ENCODE peak calls at places on chromosomes 6 and 20, in nine cellular contexts. L is transverse colon; O is upper lobe of right lung; X is CD8-positive, alpha-beta T cell; R is cardiac muscle cell; P is upper lobe of left lung; V is tibial artery; C is left ventricle myocardium inferior; K is GM23338. G is an unnamed sample. For H3K36me3, the result is how much of the 10 kb centered on the place peaks cover.

GRCh38 chr6:33073431-33073871 is at the start of gene HLA-DPA1:
- DNase-seq in C (no peak), P (no peak), O (no peak), K (peak), X (no peak), L (peak), R (peak), V (peak), G (peak)

GRCh38 chr20:1810926-1811620 is 84.1 kb upstream of the SIRPA start:
- DNase-seq in R (no peak), O (no peak), X (no peak), V (no peak), P (no peak), L (no peak), K (no peak), C (peak), G (no peak)

GRCh38 chr20:7667194-7667593 is 273.1 kb downstream of the HAO1 start:
- DNase-seq in V (no peak), X (no peak), R (no peak), P (no peak), O (no peak), K (no peak), L (no peak), C (no peak), G (no peak)

GRCh38 chr20:58840816-58841538 is 9.7 kb downstream of the GNAS-AS1 start:
- DNase-seq in L (no peak), C (no peak), X (no peak), P (peak), K (peak), V (no peak), O (no peak), R (no peak), G (no peak)

GRCh38 chr20:41643504-41643938 is 25.3 kb upstream of the CHD6 start:
- DNase-seq in V (no peak), R (peak), C (no peak), O (peak), P (no peak), K (peak), L (peak), X (no peak), G (no peak)

GRCh38 chr6:159969204-159969912 is 476 bp downstream of the IGF2R start:
- DNase-seq in C (peak), L (peak), K (peak), O (peak), V (peak), R (peak), P (peak), X (no peak), G (no peak)

GRCh38 chr6:27375613-27376079 is 12.9 kb upstream of the ZNF391 start:
- DNase-seq in R (peak), O (no peak), K (peak), V (no peak), C (no peak), X (no peak), P (no peak), L (no peak), G (peak)

GRCh38 chr6:7243188-7243942 is 69.6 kb downstream of the SSR1 start:
- DNase-seq in C (no peak), X (no peak), O (no peak), P (no peak), V (no peak), L (peak), R (peak), K (peak), G (peak)

GRCh38 chr6:33693186-33694158 is 18.0 kb downstream of the UQCC2 start:
- DNase-seq in P (peak), V (no peak), O (no peak), X (no peak), K (no peak), R (peak), C (peak), L (no peak), G (no peak)

GRCh38 chr6:143505111-143505510 is 6.4 kb downstream of the FUCA2 start:
- DNase-seq in X (no peak), V (no peak), P (no peak), K (no peak), R (no peak), O (no peak), L (no peak), C (no peak), G (no peak)
- H3K36me3 ChIP-seq in X (under half), V (under half), P (under half), K (under half), R (under half), O (under half), L (under half), C (half or more), G (under half)

DNA sequence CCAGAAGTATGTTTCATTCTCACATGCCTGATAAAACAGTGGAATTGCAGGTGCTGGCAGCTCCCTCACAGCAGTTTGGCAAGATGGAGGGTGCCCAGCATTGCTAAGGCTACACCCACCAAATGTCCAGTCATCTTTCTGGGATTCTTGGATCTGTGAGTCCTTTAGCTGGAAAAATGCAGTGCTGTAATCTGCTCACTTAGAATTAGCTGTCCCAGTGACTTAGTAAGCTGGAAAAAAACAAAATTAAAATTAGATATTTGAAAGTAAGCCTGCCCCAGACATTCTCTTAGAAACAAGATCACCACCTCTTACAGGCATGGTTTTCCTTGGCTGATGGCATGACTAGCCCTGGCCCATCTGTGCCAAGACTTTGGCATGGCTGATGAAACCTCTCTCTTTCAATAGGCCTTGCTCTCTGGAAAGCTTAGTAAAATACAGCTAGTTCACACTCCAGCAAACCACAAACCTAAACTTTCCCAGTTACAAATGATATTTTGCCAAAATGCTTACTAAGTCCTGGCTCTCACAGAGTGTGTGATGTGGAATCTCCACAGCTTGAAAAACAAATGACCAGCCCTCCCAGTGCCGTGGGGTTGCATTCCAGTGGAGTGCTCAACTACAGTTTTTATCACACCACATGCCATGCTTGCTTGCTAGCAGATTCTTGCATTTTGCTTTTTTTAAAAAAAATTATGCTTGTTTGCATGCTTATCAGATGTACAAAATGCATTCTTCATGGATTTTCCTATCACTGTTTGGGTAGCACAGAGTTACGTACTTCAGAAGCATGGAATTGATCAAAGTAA is 261.5 kb downstream of the EYA4 start:
- DNase-seq in L (no peak), C (no peak), R (peak), V (peak), O (no peak), K (no peak), P (no peak), X (no peak), G (no peak)
- H3K4me3 ChIP-seq in L (no peak), C (no peak), R (no peak), V (no peak), O (no peak), K (no peak), P (no peak), X (no peak), G (no peak)

GRCh38 chr6:36920049-36920448 is 34.3 kb downstream of the C6orf89 start:
- DNase-seq in K (no peak), V (no peak), L (no peak), R (no peak), C (no peak), O (no peak), X (no peak), P (no peak), G (no peak)
- H3K36me3 ChIP-seq in K (under half), V (half or more), L (under half), R (under half), C (half or more), O (half or more), X (under half), P (half or more), G (half or more)

GRCh38 chr20:31949877-31950646 is 1.8 kb downstream of the PDRG1 start:
- DNase-seq in X (no peak), L (no peak), V (no peak), K (no peak), O (no peak), P (no peak), R (no peak), C (no peak), G (no peak)
- H3K4me3 ChIP-seq in X (no peak), L (no peak), V (peak), K (peak), O (no peak), P (no peak), R (no peak), C (peak), G (no peak)

GRCh38 chr20:48115511-48115910 is 330.2 kb upstream of the SULF2 start:
- DNase-seq in P (no peak), R (no peak), K (no peak), V (no peak), C (no peak), X (no peak), L (no peak), O (peak), G (no peak)

GRCh38 chr20:48124181-48124782 is 339.0 kb upstream of the SULF2 start:
- DNase-seq in C (no peak), P (no peak), R (no peak), L (no peak), X (no peak), V (no peak), K (no peak), O (no peak), G (no peak)

GRCh38 chr20:48124960-48125359 is 339.7 kb upstream of the SULF2 start:
- DNase-seq in P (no peak), O (no peak), C (no peak), V (no peak), L (no peak), R (no peak), X (no peak), K (no peak), G (no peak)

GRCh38 chr20:48120120-48120519 is 334.8 kb upstream of the SULF2 start:
- DNase-seq in C (no peak), K (no peak), P (no peak), O (no peak), V (no peak), L (no peak), R (no peak), X (no peak), G (no peak)
- H3K36me3 ChIP-seq in C (under half), K (under half), P (under half), O (under half), V (under half), L (under half), R (under half), X (under half), G (under half)

DNA sequence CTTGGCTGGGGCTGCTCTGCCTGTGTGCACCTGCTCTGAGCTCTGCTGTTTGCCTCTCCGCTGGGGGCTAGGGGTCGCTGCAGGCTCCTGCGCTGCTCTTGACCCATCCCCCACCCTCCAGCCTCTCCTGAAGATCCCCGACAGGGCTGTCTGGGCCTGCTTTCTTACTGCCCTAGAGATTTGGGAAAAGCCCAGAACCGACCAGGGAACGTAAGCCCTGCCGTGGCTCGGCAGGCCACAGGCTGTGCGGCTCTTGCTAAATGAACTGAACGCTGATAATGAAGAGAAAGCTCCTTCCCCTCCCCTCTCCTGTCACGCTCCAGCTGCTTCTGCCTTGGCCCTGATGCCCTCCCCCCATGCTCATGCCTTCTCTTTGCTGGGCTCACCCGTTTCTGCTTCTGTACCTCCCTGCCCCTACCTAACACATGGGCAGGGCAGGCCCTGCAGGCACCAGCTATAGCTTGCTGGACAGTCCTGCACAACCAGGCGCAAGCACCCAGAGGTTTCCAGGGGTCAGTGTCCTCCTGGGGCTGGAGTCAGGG is 32.0 kb upstream of the PCMTD2 start:
- DNase-seq in L (no peak), O (no peak), K (peak), V (no peak), P (peak), X (no peak), R (peak), C (peak), G (no peak)
- H3K4me3 ChIP-seq in L (no peak), O (no peak), K (no peak), V (no peak), P (no peak), X (no peak), R (no peak), C (no peak), G (no peak)

DNA sequence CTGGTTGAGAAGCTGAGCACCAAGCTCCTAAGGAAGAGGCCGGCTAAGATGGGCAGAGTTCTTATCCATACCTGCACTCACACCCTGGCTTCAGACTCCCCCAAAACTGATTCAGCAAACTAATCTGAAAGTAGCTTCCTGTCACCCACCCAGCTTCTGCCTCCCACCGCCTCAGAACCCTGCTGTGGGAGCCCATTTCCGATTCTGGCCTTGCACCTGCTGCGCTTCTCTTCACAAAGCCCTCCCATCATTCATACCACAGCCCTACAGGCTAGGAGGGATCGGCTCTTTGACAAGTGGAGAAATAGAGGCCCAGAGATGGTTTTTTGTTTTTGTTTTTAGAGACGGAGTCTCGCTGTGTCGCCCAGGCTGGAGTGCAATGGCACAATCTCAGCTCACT is 28.7 kb downstream of the HM13 start:
- DNase-seq in P (no peak), R (no peak), V (no peak), K (no peak), X (no peak), C (no peak), L (no peak), O (no peak), G (no peak)
- H3K36me3 ChIP-seq in P (under half), R (under half), V (half or more), K (under half), X (under half), C (under half), L (under half), O (half or more), G (half or more)

GRCh38 chr20:63132715-63133471 is 83.0 kb downstream of the YTHDF1 start:
- DNase-seq in L (no peak), X (no peak), O (peak), V (peak), P (peak), C (no peak), K (no peak), R (no peak), G (no peak)

GRCh38 chr20:63133481-63134091 is 82.3 kb downstream of the YTHDF1 start:
- DNase-seq in R (no peak), K (no peak), O (peak), X (no peak), C (no peak), L (no peak), P (no peak), V (peak), G (no peak)

GRCh38 chr20:63135411-63135810 is 80.5 kb downstream of the YTHDF1 start:
- DNase-seq in V (no peak), P (no peak), K (peak), O (peak), L (no peak), R (no peak), X (no peak), C (no peak), G (no peak)

GRCh38 chr20:63132131-63132714 is 83.7 kb downstream of the YTHDF1 start:
- DNase-seq in P (peak), X (no peak), C (no peak), O (peak), K (no peak), V (peak), L (no peak), R (no peak), G (no peak)

DNA sequence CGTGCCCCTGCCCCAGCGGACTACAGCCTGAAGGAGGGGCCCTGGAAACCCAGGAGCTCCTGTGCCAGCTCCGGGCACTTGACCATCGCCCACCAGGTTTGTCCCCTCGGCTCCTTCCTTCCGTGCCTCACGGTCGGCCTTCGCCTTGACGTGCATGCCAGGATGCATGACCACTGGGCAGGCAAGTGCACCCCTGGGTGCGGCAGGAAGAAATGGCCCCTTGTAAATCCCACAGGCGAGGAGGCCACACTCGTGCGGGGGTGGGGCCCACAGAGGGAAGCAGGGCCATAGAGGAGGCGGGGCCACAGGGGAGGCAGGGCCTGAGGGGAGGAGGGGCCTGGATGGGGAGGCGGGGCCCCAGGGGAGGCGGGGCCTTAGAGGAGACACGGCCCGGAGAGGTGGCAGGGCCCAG is 81.7 kb downstream of the YTHDF1 start:
- DNase-seq in R (no peak), L (no peak), K (peak), V (peak), C (no peak), X (no peak), P (peak), O (peak), G (no peak)
- H3K4me3 ChIP-seq in R (no peak), L (no peak), K (no peak), V (no peak), C (no peak), X (no peak), P (no peak), O (no peak), G (no peak)